ENCODE peak calls at places on chromosome 7, in nine cellular contexts. W is type B pancreatic cell, H is GM12864, U is WERI-Rb-1, Y is hepatocyte, Z is SK-N-SH, K is RWPE1, R is HFF-Myc, C is right lobe of liver. X is an unnamed sample.

GRCh38 chr7:152674860-152675760 is 831 bp downstream of the XRCC2 start:
- DNase-seq in W (no peak), H (no peak), U (peak; percentile 38), Y (peak; percentile 30), Z (peak; percentile 78), K (peak; percentile 18), R (peak; percentile 31), C (no peak), X (peak; percentile 28)

GRCh38 chr7:39609462-39610149 is 13.8 kb upstream of the RALA start:
- DNase-seq in W (no peak), H (no peak), U (no peak), Y (peak; percentile 32), Z (peak; percentile 85), K (no peak), R (no peak), C (no peak), X (peak; percentile 58)

GRCh38 chr7:42940985-42941847 is 9.0 kb downstream of the MRPL32 start:
- DNase-seq in W (peak; percentile 82), H (peak; percentile 54), U (peak; percentile 86), Y (peak; percentile 92), Z (peak; percentile 62), K (peak; percentile 71), R (peak; percentile 66), C (peak; percentile 68), X (peak; percentile 59)

GRCh38 chr7:98051118-98051744 is 55.4 kb upstream of the LMTK2 start:
- DNase-seq in W (no peak), H (peak; percentile 4), U (peak; percentile 26), Y (peak; percentile 32), Z (peak; percentile 81), K (no peak), R (no peak), C (no peak), X (peak; percentile 28)

GRCh38 chr7:81457858-81458522 is 311.9 kb downstream of the HGF start:
- DNase-seq in W (no peak), H (no peak), U (no peak), Y (peak; percentile 70), Z (no peak), K (peak; percentile 27), R (no peak), C (no peak), X (no peak)

GRCh38 chr7:2018786-2019692 is 213.7 kb downstream of the MAD1L1 start:
- DNase-seq in W (peak; percentile 65), H (no peak), U (no peak), Y (peak; percentile 82), Z (peak; percentile 43), K (peak; percentile 50), R (peak; percentile 82), C (peak; percentile 53), X (no peak)

GRCh38 chr7:12320241-12320640 is 83.4 kb downstream of the VWDE start:
- DNase-seq in W (no peak), H (no peak), U (no peak), Y (no peak), Z (no peak), K (no peak), R (no peak), C (no peak), X (no peak)

GRCh38 chr7:101677421-101678137 is 48.5 kb upstream of the MYL10 start:
- DNase-seq in W (no peak), H (no peak), U (no peak), Y (no peak), Z (no peak), K (no peak), R (no peak), C (no peak), X (no peak)

GRCh38 chr7:8129323-8129659 is 132.7 kb downstream of the ICA1 start:
- DNase-seq in W (no peak), H (no peak), U (no peak), Y (no peak), Z (no peak), K (no peak), R (no peak), C (no peak), X (peak; percentile 38)

GRCh38 chr7:151844080-151844827 is 32.7 kb downstream of the PRKAG2 start:
- DNase-seq in W (no peak), H (no peak), U (no peak), Y (peak; percentile 55), Z (no peak), K (peak; percentile 30), R (no peak), C (peak; percentile 11), X (no peak)

GRCh38 chr7:102992509-102992819 is 79.7 kb downstream of the LRRC17 start:
- DNase-seq in W (no peak), H (no peak), U (no peak), Y (no peak), Z (no peak), K (no peak), R (no peak), C (no peak), X (no peak)

GRCh38 chr7:122988333-122988732 is 7.2 kb downstream of the TAS2R16 start:
- DNase-seq in W (no peak), H (no peak), U (no peak), Y (no peak), Z (no peak), K (no peak), R (no peak), C (no peak), X (no peak)

GRCh38 chr7:39624202-39624807 is 933 bp downstream of the RALA start:
- DNase-seq in W (no peak), H (no peak), U (peak; percentile 28), Y (peak; percentile 36), Z (peak; percentile 43), K (peak; percentile 52), R (no peak), C (no peak), X (peak; percentile 66)

GRCh38 chr7:11127988-11128387 is 154.3 kb downstream of the PHF14 start:
- DNase-seq in W (no peak), H (no peak), U (no peak), Y (no peak), Z (no peak), K (no peak), R (no peak), C (no peak), X (no peak)

GRCh38 chr7:138338361-138338760 is 121.7 kb upstream of the TRIM24 start:
- DNase-seq in W (no peak), H (no peak), U (no peak), Y (no peak), Z (peak; percentile 13), K (no peak), R (no peak), C (peak; percentile 63), X (no peak)

GRCh38 chr7:72760602-72761001 is 67.4 kb downstream of the TYW1B start:
- DNase-seq in W (no peak), H (no peak), U (no peak), Y (no peak), Z (no peak), K (no peak), R (no peak), C (no peak), X (no peak)

GRCh38 chr7:69928609-69929008 is 330.3 kb downstream of the AUTS2 start:
- DNase-seq in W (no peak), H (no peak), U (no peak), Y (no peak), Z (no peak), K (no peak), R (no peak), C (no peak), X (no peak)

GRCh38 chr7:157471259-157472125 is 134.7 kb downstream of the DNAJB6 start:
- DNase-seq in W (no peak), H (no peak), U (no peak), Y (no peak), Z (no peak), K (no peak), R (no peak), C (no peak), X (no peak)

GRCh38 chr7:114086491-114086905 is 167.7 kb upstream of the PPP1R3A start:
- DNase-seq in W (no peak), H (no peak), U (peak; percentile 42), Y (peak; percentile 47), Z (no peak), K (no peak), R (no peak), C (peak; percentile 67), X (peak; percentile 38)

GRCh38 chr7:12683678-12684077 is 3.8 kb upstream of the ARL4A start:
- DNase-seq in W (no peak), H (no peak), U (no peak), Y (no peak), Z (peak; percentile 39), K (peak; percentile 30), R (no peak), C (no peak), X (no peak)

GRCh38 chr7:50206521-50207250 is 97.8 kb upstream of the IKZF1 start:
- DNase-seq in W (no peak), H (no peak), U (no peak), Y (no peak), Z (no peak), K (peak; percentile 11), R (no peak), C (no peak), X (no peak)

GRCh38 chr7:140688341-140688740 is 8.2 kb upstream of the NDUFB2 start:
- DNase-seq in W (no peak), H (no peak), U (no peak), Y (no peak), Z (no peak), K (no peak), R (no peak), C (no peak), X (no peak)
- TF ChIP-seq CTCF in W (no peak), H (no peak), U (no peak), Y (no peak), Z (no peak), K (no peak), R (no peak), C (no peak), X (no peak)

GRCh38 chr7:33130184-33130583 is 820 bp downstream of the BBS9 start:
- DNase-seq in W (no peak), H (no peak), U (peak; percentile 33), Y (no peak), Z (peak; percentile 47), K (no peak), R (no peak), C (no peak), X (no peak)
- TF ChIP-seq CTCF in W (no peak), H (no peak), U (no peak), Y (no peak), Z (no peak), K (no peak), R (no peak), C (no peak), X (no peak)

DNA sequence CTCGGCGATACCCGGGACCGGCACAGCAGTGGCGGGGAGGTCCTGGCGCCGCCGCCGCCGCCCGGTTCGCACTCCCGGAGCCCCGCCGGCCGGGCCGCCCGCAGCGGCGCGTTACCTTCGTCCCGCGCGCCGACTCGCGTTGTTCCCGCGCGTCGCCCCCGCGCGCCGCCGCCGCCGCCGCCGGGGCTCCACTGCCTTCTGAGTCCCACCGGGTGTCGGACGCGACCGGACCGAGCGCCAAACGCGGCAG is at the start of gene EZH2:
- DNase-seq in W (no peak), H (no peak), U (no peak), Y (no peak), Z (no peak), K (no peak), R (no peak), C (no peak), X (no peak)
- TF ChIP-seq CTCF in W (no peak), H (no peak), U (no peak), Y (no peak), Z (no peak), K (no peak), R (no peak), C (no peak), X (no peak)

GRCh38 chr7:121510302-121510701 is 114.2 kb upstream of the FAM3C start:
- DNase-seq in W (no peak), H (no peak), U (no peak), Y (peak; percentile 70), Z (no peak), K (no peak), R (no peak), C (no peak), X (no peak)
- TF ChIP-seq CTCF in W (peak; percentile 27), H (peak; percentile 7), U (peak; percentile 2), Y (peak; percentile 62), Z (peak; percentile 32), K (no peak), R (peak; percentile 16), C (no peak), X (no peak)